ENCODE peak calls at places on chromosomes 7 and 10, in seven cellular contexts. A, I, U, O, T, N and B are unnamed samples.

GRCh38 chr7:33702511-33703054 is 202.8 kb upstream of the BMPER start:
- DNase-seq in T (no peak), U (no peak), N (no peak), I (no peak), O (no peak), A (no peak), B (no peak)

GRCh38 chr10:91462423-91462822 is 52.3 kb downstream of the HECTD2 start:
- DNase-seq in I (peak; percentile 23), A (no peak), N (no peak), O (no peak), T (no peak), U (no peak), B (no peak)

GRCh38 chr7:107754642-107755041 is 10.7 kb downstream of the CBLL1 start:
- DNase-seq in T (no peak), A (no peak), N (no peak), U (no peak), I (no peak), O (no peak), B (no peak)

GRCh38 chr7:157077986-157078644 is 60.6 kb upstream of the UBE3C start:
- DNase-seq in O (no peak), N (peak; percentile 35), U (no peak), I (no peak), T (no peak), A (no peak), B (peak; percentile 17)

GRCh38 chr7:98091061-98091460 is 15.6 kb upstream of the LMTK2 start:
- DNase-seq in T (no peak), O (no peak), A (no peak), I (no peak), U (no peak), N (no peak), B (no peak)

GRCh38 chr10:129626309-129626708 is 159.3 kb downstream of the MGMT start:
- DNase-seq in A (no peak), U (no peak), T (no peak), O (no peak), I (no peak), N (no peak), B (no peak)

GRCh38 chr10:78358406-78358805 is 324.7 kb downstream of the RPS24 start:
- DNase-seq in N (no peak), U (no peak), O (no peak), I (no peak), T (no peak), A (no peak), B (no peak)

GRCh38 chr10:6386346-6386745 is 183.6 kb downstream of the PFKFB3 start:
- DNase-seq in T (no peak), U (no peak), A (no peak), I (no peak), O (no peak), N (no peak), B (no peak)

GRCh38 chr7:25949672-25950487 is 202.1 kb upstream of the NFE2L3 start:
- DNase-seq in N (peak; percentile 60), U (no peak), A (no peak), I (no peak), O (no peak), T (no peak), B (peak; percentile 64)